ENCODE peak calls at places on chromosome 12, in five cellular contexts. U, G, J, T and K are unnamed samples.

GRCh38 chr12:22255097-22255496 is 79.4 kb downstream of the ST8SIA1 start:
- DNase-seq in U (no peak), G (no peak), J (no peak), T (peak; percentile 72), K (no peak)

GRCh38 chr12:45890276-45890675 is 100.1 kb downstream of the SCAF11 start:
- DNase-seq in U (no peak), G (no peak), J (no peak), T (no peak), K (no peak)

GRCh38 chr12:127494961-127495915 is 771.7 kb upstream of the TMEM132C start:
- DNase-seq in U (no peak), G (no peak), J (no peak), T (no peak), K (no peak)

GRCh38 chr12:196436-196835 is 17.5 kb downstream of the SLC6A12 start:
- DNase-seq in U (no peak), G (no peak), J (no peak), T (no peak), K (no peak)

GRCh38 chr12:101877816-101878811 is 734 bp downstream of the DRAM1 start:
- DNase-seq in U (peak; percentile 35), G (no peak), J (peak; percentile 35), T (peak; percentile 55), K (no peak)

GRCh38 chr12:132461526-132461925 is 28.4 kb upstream of the FBRSL1 start:
- DNase-seq in U (no peak), G (no peak), J (no peak), T (no peak), K (no peak)

GRCh38 chr12:17928708-17929366 is 161.2 kb downstream of the RERGL start:
- DNase-seq in U (peak; percentile 84), G (no peak), J (no peak), T (peak; percentile 79), K (no peak)

GRCh38 chr12:100165356-100165755 is 22.7 kb upstream of the BLTP3B start:
- DNase-seq in U (no peak), G (no peak), J (no peak), T (no peak), K (no peak)

GRCh38 chr12:2268478-2269286 is 215.9 kb downstream of the CACNA1C start:
- DNase-seq in U (no peak), G (no peak), J (no peak), T (peak; percentile 93), K (no peak)

GRCh38 chr12:109827566-109828550 is 5.3 kb downstream of the TRPV4 start:
- DNase-seq in U (no peak), G (no peak), J (peak; percentile 45), T (no peak), K (no peak)

GRCh38 chr12:18646307-18646706 is 91.5 kb downstream of the PLCZ1 start:
- DNase-seq in U (no peak), G (no peak), J (no peak), T (no peak), K (no peak)

GRCh38 chr12:90368081-90368480 is 586.9 kb downstream of the CCER1 start:
- DNase-seq in U (no peak), G (no peak), J (no peak), T (no peak), K (no peak)

GRCh38 chr12:100186071-100186470 is 14.5 kb upstream of the ACTR6 start:
- DNase-seq in U (no peak), G (no peak), J (no peak), T (no peak), K (no peak)

GRCh38 chr12:118290130-118290529 is 82.6 kb downstream of the TAOK3 start:
- DNase-seq in U (no peak), G (no peak), J (no peak), T (no peak), K (no peak)

GRCh38 chr12:53985900-53986685 is 1.1 kb downstream of the HOXC10 start:
- DNase-seq in U (no peak), G (no peak), J (no peak), T (no peak), K (no peak)

GRCh38 chr12:50676761-50677160 is 87.1 kb upstream of the ATF1 start:
- DNase-seq in U (no peak), G (no peak), J (no peak), T (no peak), K (no peak)

GRCh38 chr12:24038211-24038997 is 88.9 kb upstream of the SOX5 start:
- DNase-seq in U (no peak), G (no peak), J (no peak), T (no peak), K (no peak)

GRCh38 chr12:75641031-75641780 is 129.8 kb upstream of the KRR1 start:
- DNase-seq in U (peak; percentile 50), G (no peak), J (no peak), T (peak; percentile 93), K (no peak)

GRCh38 chr12:90940872-90941499 is 14.0 kb downstream of the CCER1 start:
- DNase-seq in U (peak; percentile 81), G (no peak), J (no peak), T (peak; percentile 32), K (no peak)

GRCh38 chr12:66612053-66612775 is 66.7 kb downstream of the GRIP1 start:
- DNase-seq in U (no peak), G (no peak), J (no peak), T (no peak), K (no peak)

GRCh38 chr12:118685983-118686607 is 295.2 kb upstream of the SRRM4 start:
- DNase-seq in U (no peak), G (no peak), J (no peak), T (no peak), K (no peak)

DNA sequence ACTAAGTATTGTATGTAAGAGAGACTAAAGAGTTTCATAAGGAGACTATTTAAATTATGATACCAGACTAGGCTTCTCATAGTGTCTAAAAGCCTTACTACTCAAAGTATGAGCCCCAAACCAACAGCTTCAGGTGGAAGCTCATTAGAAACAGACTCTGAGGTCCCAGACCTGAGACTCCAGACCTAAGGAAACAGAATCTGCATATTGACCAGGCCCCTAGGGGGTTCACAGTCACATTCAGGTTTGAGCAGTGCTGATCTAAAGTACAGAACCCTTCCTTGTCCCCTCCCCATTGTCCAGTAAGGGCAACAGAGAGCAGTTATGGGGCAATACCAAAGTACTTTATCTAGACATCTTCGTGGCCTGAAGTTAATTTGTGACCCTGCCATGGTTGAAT is 87.7 kb downstream of the SSPN start:
- DNase-seq in U (no peak), G (no peak), J (no peak), T (no peak), K (no peak)
- H3K27ac ChIP-seq in U (no peak overlapping the region), G (no peak overlapping the region), J (no peak overlapping the region), T (no peak overlapping the region), K (no peak overlapping the region)

GRCh38 chr12:116941188-116941587 is 30.4 kb downstream of the FBXW8 start:
- DNase-seq in U (no peak), G (no peak), J (no peak), T (no peak), K (no peak)

GRCh38 chr12:116934908-116935698 is 24.4 kb downstream of the FBXW8 start:
- DNase-seq in U (no peak), G (no peak), J (no peak), T (no peak), K (no peak)

GRCh38 chr12:116939734-116940133 is 29.0 kb downstream of the FBXW8 start:
- DNase-seq in U (no peak), G (no peak), J (no peak), T (no peak), K (no peak)

GRCh38 chr12:116933512-116934246 is 22.9 kb downstream of the FBXW8 start:
- DNase-seq in U (no peak), G (no peak), J (no peak), T (no peak), K (no peak)

GRCh38 chr12:116937640-116938039 is 26.9 kb downstream of the FBXW8 start:
- DNase-seq in U (peak; percentile 38), G (no peak), J (no peak), T (no peak), K (no peak)
- H3K4me3 ChIP-seq in U (no peak overlapping the region), G (no peak overlapping the region), J (no peak overlapping the region), T (no peak overlapping the region), K (no peak overlapping the region)

GRCh38 chr12:69291278-69291593 is 51.9 kb downstream of the CPSF6 start:
- DNase-seq in U (no peak), G (no peak), J (no peak), T (no peak), K (no peak)
- TF ChIP-seq CTCF in U (peak; percentile 12), G (peak; percentile 9), J (no peak), T (no peak), K (no peak)

DNA sequence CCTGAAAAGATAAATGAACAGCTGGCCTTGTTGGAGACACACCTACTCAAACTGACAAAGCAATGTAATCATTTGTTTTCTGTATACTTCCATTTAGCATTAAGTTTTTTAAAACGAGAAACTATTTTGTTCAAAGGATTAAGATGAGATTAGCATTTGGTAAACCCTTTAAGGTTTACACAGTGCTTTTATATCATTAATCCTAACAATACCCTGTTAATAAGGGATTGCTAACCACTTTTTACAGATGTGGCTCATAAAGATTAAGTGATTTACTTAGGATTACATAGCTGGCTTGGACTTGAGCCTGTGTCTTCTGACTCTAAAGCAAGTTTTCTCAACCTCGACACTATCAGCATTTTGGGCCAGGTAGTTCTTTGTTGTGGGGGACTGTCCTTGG is 134.4 kb downstream of the CFAP54 start:
- DNase-seq in U (no peak), G (no peak), J (no peak), T (no peak), K (no peak)
- H3K27ac ChIP-seq in U (no peak overlapping the region), G (no peak overlapping the region), J (no peak overlapping the region), T (no peak overlapping the region), K (no peak overlapping the region)

GRCh38 chr12:93243382-93243688 is 134.4 kb upstream of the NUDT4 start:
- DNase-seq in U (no peak), G (no peak), J (no peak), T (peak; percentile 33), K (no peak)
- H3K4me3 ChIP-seq in U (no peak overlapping the region), G (no peak overlapping the region), J (no peak overlapping the region), T (no peak overlapping the region), K (no peak overlapping the region)

GRCh38 chr12:124273630-124274029 is 21.3 kb upstream of the RFLNA start:
- DNase-seq in U (peak; percentile 54), G (no peak), J (no peak), T (peak; percentile 77), K (no peak)
- TF ChIP-seq CTCF in U (peak; percentile 42), G (no peak), J (peak; percentile 38), T (peak; percentile 57), K (no peak)

GRCh38 chr12:112998997-112999767 is 20.9 kb downstream of the OAS2 start:
- DNase-seq in U (no peak), G (no peak), J (no peak), T (no peak), K (no peak)
- H3K27ac ChIP-seq in U (no peak overlapping the region), G (no peak overlapping the region), J (no peak overlapping the region), T (no peak overlapping the region), K (no peak overlapping the region)

GRCh38 chr12:32455607-32456063 is 56.3 kb downstream of the FGD4 start:
- DNase-seq in U (peak; percentile 80), G (no peak), J (no peak), T (peak; percentile 58), K (no peak)
- H3K4me3 ChIP-seq in U (peak overlapping the region; percentile 34), G (no peak overlapping the region), J (no peak overlapping the region), T (peak overlapping the region; percentile 25), K (peak overlapping the region; percentile 22)